ENCODE peak calls at places on chromosomes 11 and 22, in four cellular contexts. Q is pancreas; P is spleen; T is CD8-positive, alpha-beta T cell. U is an unnamed sample.

GRCh38 chr11:17230867-17231851 is 23.4 kb upstream of the PIK3C2A start:
- DNase-seq in Q (no peak), P (no peak), T (no peak), U (no peak)

GRCh38 chr11:95450547-95451123 is 219.6 kb upstream of the SESN3 start:
- DNase-seq in Q (no peak), P (no peak), T (no peak), U (no peak)

GRCh38 chr22:50015451-50016307 is 3.1 kb upstream of the IL17REL start:
- DNase-seq in Q (peak), P (peak), T (no peak), U (peak)

GRCh38 chr11:18594999-18595749 is 4.4 kb upstream of the MISFA start:
- DNase-seq in Q (no peak), P (no peak), T (no peak), U (no peak)

GRCh38 chr22:28799834-28800307 is 498 bp downstream of the XBP1 start:
- DNase-seq in Q (peak), P (peak), T (no peak), U (peak)

GRCh38 chr22:18966748-18967147 is 30.7 kb upstream of the PRODH start:
- DNase-seq in Q (peak), P (peak), T (no peak), U (peak)

GRCh38 chr11:123166095-123166559 is 28.9 kb downstream of the CLMP start:
- DNase-seq in Q (no peak), P (no peak), T (no peak), U (peak)

GRCh38 chr11:35030716-35031213 is 108.2 kb upstream of the CD44 start:
- DNase-seq in Q (no peak), P (no peak), T (peak), U (no peak)

GRCh38 chr11:3165916-3166267 is 782 bp upstream of the OSBPL5 start:
- DNase-seq in Q (peak), P (peak), T (no peak), U (no peak)

GRCh38 chr11:92607969-92608711 is 361.3 kb upstream of the MTNR1B start:
- DNase-seq in Q (no peak), P (no peak), T (no peak), U (no peak)

GRCh38 chr11:129247129-129247528 is 55.0 kb upstream of the ARHGAP32 start:
- DNase-seq in Q (no peak), P (no peak), T (no peak), U (no peak)

GRCh38 chr11:13952668-13953067 is 9.9 kb upstream of the SPON1 start:
- DNase-seq in Q (no peak), P (no peak), T (no peak), U (no peak)

GRCh38 chr11:45477588-45477987 is 187.8 kb downstream of the CHST1 start:
- DNase-seq in Q (no peak), P (no peak), T (no peak), U (no peak)

GRCh38 chr11:64368673-64369074 is 9.7 kb downstream of the RPS6KA4 start:
- DNase-seq in Q (no peak), P (no peak), T (no peak), U (no peak)

GRCh38 chr11:134578807-134579708 is 167.0 kb upstream of the B3GAT1 start:
- DNase-seq in Q (no peak), P (no peak), T (no peak), U (no peak)

GRCh38 chr11:114090976-114091375 is 31.5 kb downstream of the ZBTB16 start:
- DNase-seq in Q (no peak), P (no peak), T (no peak), U (no peak)

GRCh38 chr11:118176400-118177134 is at the start of gene SCN2B:
- DNase-seq in Q (no peak), P (no peak), T (no peak), U (no peak)

GRCh38 chr11:15117751-15118150 is 3.0 kb downstream of the INSC start:
- DNase-seq in Q (no peak), P (no peak), T (no peak), U (no peak)

GRCh38 chr22:24517446-24517845 is 22.3 kb downstream of the UPB1 start:
- DNase-seq in Q (peak), P (no peak), T (no peak), U (no peak)

GRCh38 chr22:27382947-27383346 is 418.6 kb downstream of the MN1 start:
- DNase-seq in Q (no peak), P (no peak), T (no peak), U (no peak)

GRCh38 chr11:86141645-86142569 is 73.0 kb upstream of the PICALM start:
- DNase-seq in Q (no peak), P (no peak), T (no peak), U (no peak)

GRCh38 chr22:33129621-33130020 is 71.4 kb upstream of the SYN3 start:
- DNase-seq in Q (no peak), P (no peak), T (no peak), U (no peak)

GRCh38 chr22:37485006-37485713 is 1.0 kb downstream of the MFNG start:
- DNase-seq in Q (peak), P (peak), T (peak), U (peak)

GRCh38 chr22:24037851-24038765 is 27.0 kb downstream of the CABIN1 start:
- DNase-seq in Q (no peak), P (no peak), T (peak), U (no peak)

GRCh38 chr11:78370406-78371172 is 47.0 kb downstream of the GAB2 start:
- DNase-seq in Q (no peak), P (no peak), T (no peak), U (no peak)

GRCh38 chr11:76131585-76131984 is 74.7 kb downstream of the WNT11 start:
- DNase-seq in Q (no peak), P (no peak), T (no peak), U (no peak)

GRCh38 chr11:101444164-101444563 is 139.6 kb downstream of the TRPC6 start:
- DNase-seq in Q (no peak), P (no peak), T (no peak), U (no peak)

GRCh38 chr11:34495239-34495723 is 18.3 kb downstream of the ELF5 start:
- DNase-seq in Q (no peak), P (no peak), T (no peak), U (no peak)

GRCh38 chr11:61021661-61022212 is 50.3 kb downstream of the CD6 start:
- DNase-seq in Q (no peak), P (peak), T (peak), U (peak)

GRCh38 chr22:43226368-43226979 is 39.5 kb upstream of the TTLL12 start:
- DNase-seq in Q (no peak), P (no peak), T (no peak), U (no peak)

GRCh38 chr22:43227231-43227630 is 40.3 kb upstream of the TTLL12 start:
- DNase-seq in Q (no peak), P (no peak), T (no peak), U (no peak)

GRCh38 chr22:43228863-43229262 is 41.9 kb upstream of the TTLL12 start:
- DNase-seq in Q (no peak), P (no peak), T (no peak), U (no peak)

GRCh38 chr22:43230571-43230970 is 43.6 kb upstream of the TTLL12 start:
- DNase-seq in Q (no peak), P (no peak), T (no peak), U (no peak)

GRCh38 chr22:43228330-43228729 is 41.4 kb upstream of the TTLL12 start:
- DNase-seq in Q (no peak), P (no peak), T (no peak), U (no peak)
- TF ChIP-seq CTCF in Q (no peak), P (no peak), T (no peak), U (peak)

GRCh38 chr22:40105755-40106154 is 72.0 kb upstream of the TNRC6B start:
- DNase-seq in Q (no peak), P (no peak), T (no peak), U (no peak)

GRCh38 chr22:40107244-40107643 is 70.5 kb upstream of the TNRC6B start:
- DNase-seq in Q (no peak), P (no peak), T (no peak), U (no peak)

GRCh38 chr22:40112595-40112994 is 65.1 kb upstream of the TNRC6B start:
- DNase-seq in Q (no peak), P (no peak), T (no peak), U (no peak)

GRCh38 chr22:40111451-40111850 is 66.3 kb upstream of the TNRC6B start:
- DNase-seq in Q (no peak), P (no peak), T (no peak), U (no peak)

GRCh38 chr22:40107756-40108437 is 69.8 kb upstream of the TNRC6B start:
- DNase-seq in Q (no peak), P (no peak), T (no peak), U (no peak)
- H3K27ac ChIP-seq in Q (no peak), P (peak), T (no peak), U (peak)

DNA sequence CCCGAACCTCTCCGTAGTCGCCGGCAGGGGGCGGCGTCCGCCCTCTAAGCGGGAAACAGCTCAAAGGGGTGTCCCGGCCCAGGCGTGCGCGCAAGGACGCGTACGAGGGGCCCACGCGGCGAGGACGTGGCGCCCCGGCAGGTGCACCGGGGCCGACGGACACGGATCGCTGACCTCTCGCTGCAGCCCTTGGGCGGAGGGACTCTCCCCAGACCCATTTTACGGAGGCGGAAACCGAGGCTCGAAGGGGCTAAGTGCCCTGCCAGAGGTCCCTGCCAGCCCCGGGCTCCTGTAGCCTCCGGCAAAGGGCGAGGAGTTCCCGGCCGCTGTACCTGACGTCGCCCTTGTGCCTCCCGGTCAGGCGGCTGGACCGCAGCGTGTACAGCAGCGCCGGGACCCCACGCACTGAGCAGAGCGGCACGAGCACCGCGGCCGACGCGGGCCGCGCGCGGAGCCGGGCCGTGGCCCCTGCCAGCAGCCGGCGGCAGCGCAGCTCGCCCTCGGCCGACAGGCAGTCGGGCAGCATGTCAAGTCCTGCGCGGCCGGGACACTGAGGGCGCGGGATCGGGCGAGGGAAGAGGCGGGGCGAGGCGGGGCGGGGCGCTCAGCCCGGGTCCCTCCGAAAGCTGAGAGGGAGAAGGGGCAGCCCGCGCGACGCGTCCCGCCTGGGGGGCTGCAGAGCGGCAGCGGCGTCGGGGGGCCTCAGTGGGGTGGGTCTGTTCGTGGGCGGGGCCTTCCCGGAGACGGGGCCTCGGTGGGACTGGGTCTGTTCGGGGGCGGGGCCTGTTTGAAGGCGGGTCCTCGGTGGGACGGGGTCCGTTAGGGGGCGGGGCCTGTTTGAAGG is at the start of gene NUDT8:
- DNase-seq in Q (peak), P (peak), T (peak), U (peak)
- TF ChIP-seq CTCF in Q (peak), P (peak), T (peak), U (peak)

GRCh38 chr22:41550952-41551491 is 6.8 kb upstream of the POLR3H start:
- DNase-seq in Q (peak), P (no peak), T (no peak), U (no peak)
- H3K27ac ChIP-seq in Q (no peak), P (no peak), T (no peak), U (no peak)

GRCh38 chr11:121964591-121964990 is 151.4 kb downstream of the BLID start:
- DNase-seq in Q (no peak), P (no peak), T (no peak), U (no peak)
- TF ChIP-seq CTCF in Q (no peak), P (no peak), T (no peak), U (no peak)

U was measured in upper lobe of right lung.